ENCODE peak calls at places on chromosomes 1 and 21, in nine cellular contexts. One of them, this sample, is unnamed.

GRCh38 chr1:22749919-22750670 is 39.5 kb downstream of the EPHB2 start:
- DNase-seq in HAP-1: peak
- DNase-seq in fibroblast of gingiva: peak
- DNase-seq in cardiac muscle cell: peak
- DNase-seq in SK-MEL-5: no peak
- DNase-seq in activated T-cell treated with anti-CD3 and anti-CD28 coated beads for 48 hours: no peak
- DNase-seq in GOT3: no peak
- DNase-seq in left ventricle myocardium inferior: no peak
- DNase-seq in brain microvascular endothelial cell: peak
- DNase-seq in this sample: no peak

GRCh38 chr1:31708324-31708723 is 4.5 kb upstream of the COL16A1 start:
- DNase-seq in fibroblast of gingiva: peak
- DNase-seq in left ventricle myocardium inferior: no peak
- DNase-seq in SK-MEL-5: no peak
- DNase-seq in cardiac muscle cell: no peak
- DNase-seq in brain microvascular endothelial cell: peak
- DNase-seq in HAP-1: no peak
- DNase-seq in activated T-cell treated with anti-CD3 and anti-CD28 coated beads for 48 hours: no peak
- DNase-seq in GOT3: no peak
- DNase-seq in this sample: no peak

GRCh38 chr21:34743831-34744230 is 75.0 kb downstream of the CLIC6 start:
- DNase-seq in left ventricle myocardium inferior: no peak
- DNase-seq in cardiac muscle cell: no peak
- DNase-seq in HAP-1: no peak
- DNase-seq in activated T-cell treated with anti-CD3 and anti-CD28 coated beads for 48 hours: no peak
- DNase-seq in GOT3: no peak
- DNase-seq in brain microvascular endothelial cell: peak
- DNase-seq in SK-MEL-5: no peak
- DNase-seq in fibroblast of gingiva: peak
- DNase-seq in this sample: no peak

GRCh38 chr1:23101891-23102688 is 66.6 kb downstream of the LUZP1 start:
- DNase-seq in brain microvascular endothelial cell: no peak
- DNase-seq in fibroblast of gingiva: peak
- DNase-seq in left ventricle myocardium inferior: no peak
- DNase-seq in cardiac muscle cell: no peak
- DNase-seq in HAP-1: no peak
- DNase-seq in activated T-cell treated with anti-CD3 and anti-CD28 coated beads for 48 hours: no peak
- DNase-seq in GOT3: no peak
- DNase-seq in SK-MEL-5: no peak
- DNase-seq in this sample: no peak

GRCh38 chr1:72241397-72241796 is 40.9 kb downstream of the NEGR1 start:
- DNase-seq in GOT3: no peak
- DNase-seq in brain microvascular endothelial cell: no peak
- DNase-seq in cardiac muscle cell: no peak
- DNase-seq in HAP-1: no peak
- DNase-seq in fibroblast of gingiva: no peak
- DNase-seq in activated T-cell treated with anti-CD3 and anti-CD28 coated beads for 48 hours: no peak
- DNase-seq in left ventricle myocardium inferior: no peak
- DNase-seq in SK-MEL-5: no peak
- DNase-seq in this sample: no peak

GRCh38 chr21:45817345-45817744 is 164.2 kb upstream of the COL6A1 start:
- DNase-seq in SK-MEL-5: no peak
- DNase-seq in fibroblast of gingiva: no peak
- DNase-seq in GOT3: no peak
- DNase-seq in left ventricle myocardium inferior: no peak
- DNase-seq in HAP-1: no peak
- DNase-seq in brain microvascular endothelial cell: no peak
- DNase-seq in cardiac muscle cell: no peak
- DNase-seq in activated T-cell treated with anti-CD3 and anti-CD28 coated beads for 48 hours: no peak
- DNase-seq in this sample: no peak

GRCh38 chr21:15441060-15441493 is 288.7 kb upstream of the USP25 start:
- DNase-seq in brain microvascular endothelial cell: no peak
- DNase-seq in activated T-cell treated with anti-CD3 and anti-CD28 coated beads for 48 hours: no peak
- DNase-seq in fibroblast of gingiva: no peak
- DNase-seq in cardiac muscle cell: no peak
- DNase-seq in SK-MEL-5: peak
- DNase-seq in GOT3: no peak
- DNase-seq in HAP-1: no peak
- DNase-seq in left ventricle myocardium inferior: no peak
- DNase-seq in this sample: no peak

GRCh38 chr1:7552402-7552801 is 218.7 kb upstream of the VAMP3 start:
- DNase-seq in cardiac muscle cell: no peak
- DNase-seq in left ventricle myocardium inferior: no peak
- DNase-seq in GOT3: no peak
- DNase-seq in activated T-cell treated with anti-CD3 and anti-CD28 coated beads for 48 hours: no peak
- DNase-seq in HAP-1: no peak
- DNase-seq in brain microvascular endothelial cell: no peak
- DNase-seq in fibroblast of gingiva: no peak
- DNase-seq in SK-MEL-5: no peak
- DNase-seq in this sample: no peak

GRCh38 chr1:226939439-226940028 is 560 bp upstream of the COQ8A start:
- DNase-seq in cardiac muscle cell: peak
- DNase-seq in HAP-1: no peak
- DNase-seq in activated T-cell treated with anti-CD3 and anti-CD28 coated beads for 48 hours: no peak
- DNase-seq in left ventricle myocardium inferior: peak
- DNase-seq in fibroblast of gingiva: no peak
- DNase-seq in GOT3: peak
- DNase-seq in brain microvascular endothelial cell: no peak
- DNase-seq in SK-MEL-5: no peak
- DNase-seq in this sample: no peak

GRCh38 chr21:14321042-14321441 is 61.9 kb downstream of the HSPA13 start:
- DNase-seq in activated T-cell treated with anti-CD3 and anti-CD28 coated beads for 48 hours: no peak
- DNase-seq in HAP-1: no peak
- DNase-seq in left ventricle myocardium inferior: no peak
- DNase-seq in GOT3: no peak
- DNase-seq in SK-MEL-5: peak
- DNase-seq in cardiac muscle cell: no peak
- DNase-seq in brain microvascular endothelial cell: peak
- DNase-seq in fibroblast of gingiva: no peak
- DNase-seq in this sample: no peak

GRCh38 chr1:240385985-240386978 is 225.7 kb downstream of the GREM2 start:
- DNase-seq in GOT3: no peak
- DNase-seq in HAP-1: no peak
- DNase-seq in activated T-cell treated with anti-CD3 and anti-CD28 coated beads for 48 hours: no peak
- DNase-seq in cardiac muscle cell: no peak
- DNase-seq in brain microvascular endothelial cell: peak
- DNase-seq in SK-MEL-5: no peak
- DNase-seq in fibroblast of gingiva: peak
- DNase-seq in left ventricle myocardium inferior: no peak
- DNase-seq in this sample: no peak

GRCh38 chr1:86933562-86934377 is 19.3 kb downstream of the HS2ST1 start:
- DNase-seq in HAP-1: peak
- DNase-seq in GOT3: no peak
- DNase-seq in fibroblast of gingiva: no peak
- DNase-seq in SK-MEL-5: no peak
- DNase-seq in cardiac muscle cell: peak
- DNase-seq in activated T-cell treated with anti-CD3 and anti-CD28 coated beads for 48 hours: no peak
- DNase-seq in brain microvascular endothelial cell: no peak
- DNase-seq in left ventricle myocardium inferior: no peak
- DNase-seq in this sample: no peak

GRCh38 chr1:98304888-98305287 is 356.6 kb upstream of the SNX7 start:
- DNase-seq in brain microvascular endothelial cell: no peak
- DNase-seq in fibroblast of gingiva: no peak
- DNase-seq in cardiac muscle cell: no peak
- DNase-seq in HAP-1: no peak
- DNase-seq in GOT3: no peak
- DNase-seq in activated T-cell treated with anti-CD3 and anti-CD28 coated beads for 48 hours: no peak
- DNase-seq in left ventricle myocardium inferior: no peak
- DNase-seq in SK-MEL-5: no peak
- DNase-seq in this sample: no peak

GRCh38 chr1:243672675-243673074 is 177.4 kb downstream of the AKT3 start:
- DNase-seq in brain microvascular endothelial cell: no peak
- DNase-seq in activated T-cell treated with anti-CD3 and anti-CD28 coated beads for 48 hours: no peak
- DNase-seq in HAP-1: no peak
- DNase-seq in SK-MEL-5: no peak
- DNase-seq in GOT3: no peak
- DNase-seq in fibroblast of gingiva: no peak
- DNase-seq in cardiac muscle cell: no peak
- DNase-seq in left ventricle myocardium inferior: no peak
- DNase-seq in this sample: no peak

GRCh38 chr1:53557830-53558784 is 98.9 kb downstream of the DMRTB1 start:
- DNase-seq in cardiac muscle cell: no peak
- DNase-seq in left ventricle myocardium inferior: no peak
- DNase-seq in brain microvascular endothelial cell: no peak
- DNase-seq in HAP-1: peak
- DNase-seq in fibroblast of gingiva: no peak
- DNase-seq in activated T-cell treated with anti-CD3 and anti-CD28 coated beads for 48 hours: no peak
- DNase-seq in GOT3: no peak
- DNase-seq in SK-MEL-5: no peak
- DNase-seq in this sample: no peak